ENCODE peak calls at places on chromosomes 1 and 21, in seven cellular contexts. O, S, H, A, Y, V and W are unnamed samples. For H3K36me3, the result is how much of the 10 kb centered on the place peaks cover.

GRCh38 chr1:114156538-114157274 is 3.0 kb upstream of the SYT6 start:
- DNase-seq in Y (no peak), S (peak), O (no peak), A (no peak), H (no peak), V (no peak), W (no peak)

GRCh38 chr1:40650075-40650474 is 15.4 kb downstream of the RIMS3 start:
- DNase-seq in O (no peak), V (no peak), S (peak), Y (no peak), A (no peak), H (no peak), W (no peak)

GRCh38 chr1:66489972-66490601 is 43.9 kb upstream of the SGIP1 start:
- DNase-seq in Y (no peak), H (peak), O (no peak), S (no peak), A (no peak), V (no peak), W (no peak)

GRCh38 chr1:197884173-197884572 is 18.3 kb upstream of the C1orf53 start:
- DNase-seq in A (peak), H (no peak), O (peak), S (no peak), V (no peak), Y (no peak), W (no peak)

GRCh38 chr1:85581138-85581801 is 709 bp downstream of the CCN1 start:
- DNase-seq in H (peak), V (no peak), A (peak), S (peak), O (peak), Y (peak), W (peak)

GRCh38 chr1:45846931-45847330 is 43.5 kb downstream of the MAST2 start:
- DNase-seq in O (no peak), H (peak), S (peak), A (no peak), V (no peak), Y (no peak), W (no peak)

GRCh38 chr1:110201157-110201825 is 8.8 kb upstream of the KCNC4 start:
- DNase-seq in S (no peak), A (no peak), Y (no peak), H (no peak), O (no peak), V (no peak), W (no peak)

GRCh38 chr1:200699871-200700270 is 30.2 kb upstream of the DDX59 start:
- DNase-seq in O (no peak), V (no peak), A (no peak), S (peak), Y (no peak), H (peak), W (no peak)

GRCh38 chr1:39960461-39960958 is 5.6 kb downstream of the MFSD2A start:
- DNase-seq in A (peak), H (no peak), O (peak), V (no peak), Y (peak), S (no peak), W (peak)

GRCh38 chr1:169491845-169492281 is 6.1 kb upstream of the SLC19A2 start:
- DNase-seq in V (no peak), A (no peak), Y (no peak), O (no peak), S (no peak), H (peak), W (no peak)

GRCh38 chr1:98898901-98899300 is 105.8 kb downstream of the PLPPR5 start:
- DNase-seq in V (no peak), H (no peak), O (no peak), Y (no peak), A (no peak), S (no peak), W (no peak)

GRCh38 chr1:172656576-172656975 is 2.3 kb upstream of the FASLG start:
- DNase-seq in V (no peak), S (no peak), O (no peak), A (no peak), Y (no peak), H (no peak), W (no peak)

GRCh38 chr1:9346566-9346965 is 53.9 kb downstream of the SPSB1 start:
- DNase-seq in Y (no peak), S (no peak), V (no peak), H (no peak), O (no peak), A (no peak), W (no peak)

GRCh38 chr21:33543505-33544129 is 779 bp downstream of the SON start:
- DNase-seq in S (no peak), Y (peak), V (no peak), H (no peak), O (peak), A (peak), W (no peak)

GRCh38 chr1:215567491-215568286 is 585 bp downstream of the KCTD3 start:
- DNase-seq in S (peak), V (no peak), A (peak), Y (peak), O (peak), H (peak), W (peak)

GRCh38 chr1:206568256-206568655 is 44.0 kb downstream of the EIF2D start:
- DNase-seq in O (peak), V (no peak), S (no peak), H (no peak), A (no peak), Y (peak), W (no peak)

GRCh38 chr1:111334169-111334568 is 43.5 kb downstream of the CHIA start:
- DNase-seq in O (peak), S (peak), Y (no peak), H (peak), V (peak), A (peak), W (peak)

GRCh38 chr1:12708956-12709555 is 6.9 kb upstream of the AADACL3 start:
- DNase-seq in A (no peak), H (no peak), V (no peak), S (no peak), Y (no peak), O (no peak), W (no peak)

GRCh38 chr1:167273027-167273800 is 52.5 kb downstream of the POU2F1 start:
- DNase-seq in O (no peak), S (no peak), H (peak), Y (no peak), A (no peak), V (no peak), W (no peak)

GRCh38 chr1:151988405-151988851 is 5.2 kb downstream of the S100A10 start:
- DNase-seq in V (no peak), S (no peak), O (no peak), A (no peak), H (peak), Y (no peak), W (no peak)

GRCh38 chr1:16967095-16967567 is 13.3 kb downstream of the MFAP2 start:
- DNase-seq in Y (no peak), O (no peak), V (no peak), A (no peak), H (peak), S (no peak), W (peak)

GRCh38 chr1:16151200-16151708 is 4.6 kb downstream of the EPHA2 start:
- DNase-seq in O (peak), S (no peak), Y (no peak), V (no peak), H (peak), A (no peak), W (peak)

GRCh38 chr1:193392686-193393085 is 206.3 kb upstream of the B3GALT2 start:
- DNase-seq in Y (no peak), O (no peak), A (no peak), S (peak), V (no peak), H (no peak), W (no peak)

GRCh38 chr1:205598841-205599666 is 32.8 kb downstream of the ELK4 start:
- DNase-seq in S (no peak), H (peak), O (no peak), V (no peak), Y (no peak), A (peak), W (peak)

GRCh38 chr1:10074059-10074854 is 41.5 kb downstream of the UBE4B start:
- DNase-seq in H (peak), S (no peak), O (peak), V (no peak), A (no peak), Y (peak), W (peak)

GRCh38 chr1:23868848-23869450 is 859 bp upstream of the FUCA1 start:
- DNase-seq in O (peak), Y (no peak), H (no peak), S (peak), A (no peak), V (no peak), W (no peak)

GRCh38 chr1:204084247-204084772 is 11.4 kb downstream of the SOX13 start:
- DNase-seq in H (no peak), S (peak), V (no peak), Y (peak), O (peak), A (peak), W (no peak)

GRCh38 chr1:206691604-206692003 is 6.9 kb downstream of the MAPKAPK2 start:
- DNase-seq in Y (no peak), A (peak), V (no peak), S (no peak), O (no peak), H (peak), W (no peak)

GRCh38 chr1:109902204-109902985 is 8.3 kb upstream of the CSF1 start:
- DNase-seq in V (no peak), H (no peak), O (no peak), S (no peak), Y (no peak), A (no peak), W (no peak)

GRCh38 chr1:30518186-30518585 is 205.2 kb downstream of the MATN1 start:
- DNase-seq in H (no peak), V (no peak), O (no peak), S (no peak), A (peak), Y (no peak), W (no peak)

GRCh38 chr1:218473527-218473926 is 128.4 kb downstream of the TGFB2 start:
- DNase-seq in Y (no peak), V (no peak), O (no peak), H (peak), S (no peak), A (no peak), W (no peak)

GRCh38 chr1:3064296-3064850 is 4.6 kb upstream of the PRDM16 start:
- DNase-seq in A (peak), Y (peak), O (peak), S (no peak), H (no peak), V (no peak), W (no peak)

GRCh38 chr1:212656730-212657129 is 42.9 kb downstream of the BATF3 start:
- DNase-seq in H (no peak), Y (no peak), V (no peak), O (no peak), A (no peak), S (no peak), W (no peak)

GRCh38 chr1:246888522-246888921 is 43.2 kb downstream of the AHCTF1 start:
- DNase-seq in O (no peak), V (no peak), Y (no peak), H (no peak), A (no peak), S (no peak), W (no peak)
- H3K36me3 ChIP-seq in O (under half), V (half or more), Y (half or more), H (under half), A (under half), S (half or more), W (under half)

GRCh38 chr1:41754540-41754939 is 164.2 kb downstream of the HIVEP3 start:
- DNase-seq in H (no peak), Y (no peak), O (no peak), V (no peak), S (peak), A (no peak), W (no peak)
- H3K27ac ChIP-seq in H (no peak), Y (no peak), O (no peak), V (no peak), S (no peak), A (no peak), W (no peak)

GRCh38 chr1:6223617-6224016 is 12.1 kb downstream of the ICMT start:
- DNase-seq in A (no peak), V (no peak), S (no peak), H (no peak), Y (no peak), O (no peak), W (no peak)

GRCh38 chr1:6218380-6218779 is 12.5 kb downstream of the RNF207 start:
- DNase-seq in A (no peak), H (no peak), V (no peak), O (no peak), S (no peak), Y (no peak), W (no peak)

GRCh38 chr1:6220236-6220635 is 14.3 kb downstream of the RNF207 start:
- DNase-seq in H (peak), S (no peak), Y (no peak), A (no peak), O (no peak), V (no peak), W (no peak)

GRCh38 chr1:6222644-6223043 is 13.1 kb downstream of the ICMT start:
- DNase-seq in O (no peak), S (no peak), H (peak), Y (no peak), V (no peak), A (no peak), W (peak)

DNA sequence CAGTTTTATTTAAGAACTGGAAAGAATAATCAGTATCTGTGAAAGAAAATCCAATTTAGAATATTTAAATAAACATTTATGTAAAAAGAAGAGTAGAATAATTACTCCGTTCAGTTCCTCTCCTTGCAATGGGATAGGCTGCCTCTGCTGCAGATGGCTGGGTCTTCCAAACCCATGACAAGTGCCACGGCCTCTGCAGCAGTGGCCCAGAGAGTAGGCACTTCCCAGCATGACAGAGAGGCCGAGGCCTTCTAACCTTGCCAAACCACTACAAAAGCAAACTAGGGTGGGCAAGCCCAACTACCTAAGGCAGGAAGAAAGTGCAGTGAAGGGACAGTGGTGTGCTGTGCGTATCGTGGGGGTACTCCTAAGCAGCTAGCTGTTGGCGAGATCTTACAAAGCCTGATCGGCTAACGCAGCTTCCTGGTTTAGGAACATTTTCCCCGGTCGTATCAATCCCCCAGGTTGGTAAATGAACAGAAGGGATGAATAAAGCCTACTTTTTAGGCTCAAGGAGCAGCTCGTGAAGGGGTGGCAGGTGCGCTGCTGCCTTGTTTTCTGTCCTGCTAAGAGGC is 14.5 kb downstream of the ICMT start:
- DNase-seq in A (no peak), Y (no peak), O (no peak), S (no peak), H (no peak), V (no peak), W (no peak)
- H3K36me3 ChIP-seq in A (under half), Y (under half), O (under half), S (under half), H (under half), V (under half), W (under half)

DNA sequence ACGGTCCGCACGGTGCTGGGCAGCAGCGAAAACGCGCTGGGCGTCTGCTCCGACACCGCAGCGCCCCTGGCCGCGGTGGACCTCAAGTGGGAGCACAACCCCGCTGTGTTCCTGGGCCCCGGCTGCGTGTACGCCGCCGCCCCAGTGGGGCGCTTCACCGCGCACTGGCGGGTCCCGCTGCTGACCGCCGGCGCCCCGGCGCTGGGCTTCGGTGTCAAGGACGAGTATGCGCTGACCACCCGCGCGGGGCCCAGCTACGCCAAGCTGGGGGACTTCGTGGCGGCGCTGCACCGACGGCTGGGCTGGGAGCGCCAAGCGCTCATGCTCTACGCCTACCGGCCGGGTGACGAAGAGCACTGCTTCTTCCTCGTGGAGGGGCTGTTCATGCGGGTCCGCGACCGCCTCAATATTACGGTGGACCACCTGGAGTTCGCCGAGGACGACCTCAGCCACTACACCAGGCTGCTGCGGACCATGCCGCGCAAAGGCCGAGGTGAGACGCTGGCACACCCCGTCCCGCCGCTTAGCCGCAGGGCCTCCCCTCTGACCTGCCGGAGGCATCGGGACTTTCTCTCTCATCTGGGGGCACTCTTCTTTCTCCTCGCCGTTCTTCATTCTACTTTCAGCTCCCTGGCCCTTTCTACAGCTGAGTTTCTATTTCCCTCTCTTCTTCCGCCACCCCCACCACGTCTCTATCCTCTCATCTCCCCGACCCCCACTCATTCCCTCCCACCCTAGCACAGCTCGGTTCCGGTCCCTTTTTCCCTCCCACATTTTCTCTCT is 1.0 kb downstream of the NPR1 start:
- DNase-seq in O (no peak), Y (peak), A (no peak), V (peak), S (peak), H (no peak), W (no peak)
- H3K27ac ChIP-seq in O (peak), Y (peak), A (peak), V (no peak), S (no peak), H (no peak), W (no peak)

GRCh38 chr21:45990049-45990711 is 8.6 kb downstream of the COL6A1 start:
- DNase-seq in S (no peak), V (no peak), O (no peak), H (no peak), Y (peak), A (peak), W (no peak)
- H3K36me3 ChIP-seq in S (under half), V (under half), O (under half), H (half or more), Y (under half), A (under half), W (under half)

DNA sequence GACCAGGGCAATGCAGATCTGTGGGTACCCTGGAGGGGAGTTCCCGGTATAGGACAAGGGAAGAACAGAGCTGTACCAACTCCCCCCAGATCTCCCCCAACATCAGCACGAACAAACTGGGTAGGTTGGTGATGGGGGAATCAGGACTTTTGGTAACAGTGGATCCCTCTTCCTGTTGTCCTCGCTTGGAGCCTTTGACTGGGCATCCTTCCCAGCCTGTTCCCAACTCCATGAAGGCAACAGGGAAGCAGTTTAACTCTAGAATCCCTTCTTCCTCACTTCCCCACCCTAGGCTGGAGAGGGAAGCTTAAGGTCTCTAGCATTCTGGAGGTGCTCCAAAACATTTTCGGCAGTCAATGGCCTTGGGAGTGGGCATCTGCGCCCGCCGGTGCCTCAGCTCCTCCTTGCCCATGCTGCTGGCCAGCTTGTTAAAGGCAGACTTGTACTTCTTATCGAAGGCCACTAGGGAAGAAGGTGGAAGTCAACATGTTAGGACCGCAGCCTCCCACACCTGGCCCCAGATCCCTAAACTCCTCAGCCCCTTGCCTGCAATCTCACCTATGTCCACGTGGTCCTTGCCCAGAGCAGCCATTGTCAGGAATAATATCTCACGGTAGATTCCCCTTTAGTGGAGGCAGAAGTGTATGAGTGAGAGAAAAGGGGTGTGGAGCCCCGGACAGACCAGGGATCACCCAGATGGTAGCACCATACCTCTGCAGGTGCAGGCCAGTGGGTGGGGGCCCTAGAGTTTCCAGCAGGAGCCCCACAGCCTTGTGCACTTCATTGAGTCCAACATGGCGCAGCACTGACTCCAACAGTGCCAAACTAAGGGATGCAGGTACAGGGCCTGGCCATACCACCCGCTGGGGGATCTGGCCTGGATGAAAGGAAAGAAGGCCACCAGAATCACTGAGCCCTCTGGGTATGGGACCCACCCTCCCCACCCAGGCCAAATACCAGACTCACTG is 7.5 kb upstream of the GATAD2B start:
- DNase-seq in H (no peak), V (no peak), Y (no peak), O (no peak), S (peak), A (no peak), W (no peak)
- H3K27ac ChIP-seq in H (no peak), V (no peak), Y (no peak), O (no peak), S (no peak), A (no peak), W (no peak)

GRCh38 chr1:156942576-156942975 is 22.1 kb downstream of the LRRC71 start:
- DNase-seq in O (no peak), Y (no peak), H (no peak), S (no peak), A (no peak), V (no peak), W (no peak)
- H3K36me3 ChIP-seq in O (under half), Y (half or more), H (half or more), S (under half), A (under half), V (half or more), W (under half)